ENCODE peak calls at places on chromosome 1, in eight cellular contexts. One of them, this sample, is unnamed.

GRCh38 chr1:164702216-164702615 is 143.2 kb downstream of the PBX1 start:
- DNase-seq in left ventricle myocardium inferior: no peak
- DNase-seq in effector memory CD4-positive, alpha-beta T cell: no peak
- DNase-seq in body of pancreas: no peak
- DNase-seq in Peyer's patch: no peak
- DNase-seq in pancreas: no peak
- DNase-seq in uterus: no peak
- DNase-seq in A549: peak; percentile 6
- DNase-seq in this sample: no peak

GRCh38 chr1:184910596-184910995 is 63.7 kb downstream of the NIBAN1 start:
- DNase-seq in left ventricle myocardium inferior: peak; percentile 61
- DNase-seq in effector memory CD4-positive, alpha-beta T cell: no peak
- DNase-seq in body of pancreas: peak; percentile 83
- DNase-seq in Peyer's patch: peak; percentile 55
- DNase-seq in pancreas: peak; percentile 47
- DNase-seq in uterus: peak; percentile 80
- DNase-seq in A549: no peak
- DNase-seq in this sample: no peak

GRCh38 chr1:39524171-39524570 is 32.7 kb downstream of the BMP8A start:
- DNase-seq in left ventricle myocardium inferior: no peak
- DNase-seq in effector memory CD4-positive, alpha-beta T cell: no peak
- DNase-seq in body of pancreas: no peak
- DNase-seq in Peyer's patch: no peak
- DNase-seq in pancreas: no peak
- DNase-seq in uterus: no peak
- DNase-seq in A549: no peak
- DNase-seq in this sample: no peak

GRCh38 chr1:226882631-226883409 is 12.4 kb downstream of the PSEN2 start:
- DNase-seq in left ventricle myocardium inferior: no peak
- DNase-seq in effector memory CD4-positive, alpha-beta T cell: no peak
- DNase-seq in body of pancreas: no peak
- DNase-seq in Peyer's patch: no peak
- DNase-seq in pancreas: no peak
- DNase-seq in uterus: no peak
- DNase-seq in A549: no peak
- DNase-seq in this sample: no peak

GRCh38 chr1:115326419-115326818 is 11.6 kb downstream of the NGF start:
- DNase-seq in left ventricle myocardium inferior: no peak
- DNase-seq in effector memory CD4-positive, alpha-beta T cell: no peak
- DNase-seq in body of pancreas: no peak
- DNase-seq in Peyer's patch: no peak
- DNase-seq in pancreas: no peak
- DNase-seq in uterus: no peak
- DNase-seq in A549: no peak
- DNase-seq in this sample: no peak

GRCh38 chr1:165383067-165383466 is 26.6 kb upstream of the LMX1A start:
- DNase-seq in left ventricle myocardium inferior: peak; percentile 32
- DNase-seq in effector memory CD4-positive, alpha-beta T cell: no peak
- DNase-seq in body of pancreas: no peak
- DNase-seq in Peyer's patch: no peak
- DNase-seq in pancreas: no peak
- DNase-seq in uterus: peak; percentile 89
- DNase-seq in A549: no peak
- DNase-seq in this sample: peak; percentile 48

GRCh38 chr1:113388017-113388620 is 2.2 kb upstream of the MAGI3 start:
- DNase-seq in left ventricle myocardium inferior: no peak
- DNase-seq in effector memory CD4-positive, alpha-beta T cell: no peak
- DNase-seq in body of pancreas: no peak
- DNase-seq in Peyer's patch: no peak
- DNase-seq in pancreas: no peak
- DNase-seq in uterus: no peak
- DNase-seq in A549: no peak
- DNase-seq in this sample: no peak

GRCh38 chr1:169906938-169907337 is 13.2 kb upstream of the SCYL3 start:
- DNase-seq in left ventricle myocardium inferior: no peak
- DNase-seq in effector memory CD4-positive, alpha-beta T cell: no peak
- DNase-seq in body of pancreas: no peak
- DNase-seq in Peyer's patch: no peak
- DNase-seq in pancreas: no peak
- DNase-seq in uterus: no peak
- DNase-seq in A549: no peak
- DNase-seq in this sample: no peak

GRCh38 chr1:31524196-31524967 is 51.9 kb upstream of the TINAGL1 start:
- DNase-seq in left ventricle myocardium inferior: no peak
- DNase-seq in effector memory CD4-positive, alpha-beta T cell: no peak
- DNase-seq in body of pancreas: peak; percentile 50
- DNase-seq in Peyer's patch: no peak
- DNase-seq in pancreas: no peak
- DNase-seq in uterus: no peak
- DNase-seq in A549: no peak
- DNase-seq in this sample: no peak

GRCh38 chr1:21781971-21782867 is 730 bp downstream of the USP48 start:
- DNase-seq in left ventricle myocardium inferior: no peak
- DNase-seq in effector memory CD4-positive, alpha-beta T cell: peak; percentile 45
- DNase-seq in body of pancreas: peak; percentile 64
- DNase-seq in Peyer's patch: peak; percentile 81
- DNase-seq in pancreas: no peak
- DNase-seq in uterus: no peak
- DNase-seq in A549: peak; percentile 10
- DNase-seq in this sample: peak; percentile 53

GRCh38 chr1:163932901-163933300 is 611.1 kb downstream of the NUF2 start:
- DNase-seq in left ventricle myocardium inferior: no peak
- DNase-seq in effector memory CD4-positive, alpha-beta T cell: no peak
- DNase-seq in body of pancreas: no peak
- DNase-seq in Peyer's patch: no peak
- DNase-seq in pancreas: no peak
- DNase-seq in uterus: no peak
- DNase-seq in A549: no peak
- DNase-seq in this sample: no peak

GRCh38 chr1:32636793-32637561 is 13.4 kb downstream of the ZBTB8OS start:
- DNase-seq in left ventricle myocardium inferior: no peak
- DNase-seq in effector memory CD4-positive, alpha-beta T cell: no peak
- DNase-seq in body of pancreas: peak; percentile 4
- DNase-seq in Peyer's patch: no peak
- DNase-seq in pancreas: no peak
- DNase-seq in uterus: no peak
- DNase-seq in A549: no peak
- DNase-seq in this sample: no peak

GRCh38 chr1:167152192-167152876 is 58.5 kb downstream of the STYXL2 start:
- DNase-seq in left ventricle myocardium inferior: no peak
- DNase-seq in effector memory CD4-positive, alpha-beta T cell: no peak
- DNase-seq in body of pancreas: no peak
- DNase-seq in Peyer's patch: no peak
- DNase-seq in pancreas: no peak
- DNase-seq in uterus: no peak
- DNase-seq in A549: no peak
- DNase-seq in this sample: no peak

GRCh38 chr1:983736-984475 is 2.0 kb upstream of the PERM1 start:
- DNase-seq in left ventricle myocardium inferior: peak; percentile 55
- DNase-seq in effector memory CD4-positive, alpha-beta T cell: peak; percentile 25
- DNase-seq in body of pancreas: no peak
- DNase-seq in Peyer's patch: peak; percentile 67
- DNase-seq in pancreas: peak; percentile 31
- DNase-seq in uterus: peak; percentile 58
- DNase-seq in A549: no peak
- DNase-seq in this sample: no peak

GRCh38 chr1:28197682-28198415 is 21.4 kb upstream of the PTAFR start:
- DNase-seq in left ventricle myocardium inferior: no peak
- DNase-seq in effector memory CD4-positive, alpha-beta T cell: no peak
- DNase-seq in body of pancreas: no peak
- DNase-seq in Peyer's patch: no peak
- DNase-seq in pancreas: no peak
- DNase-seq in uterus: no peak
- DNase-seq in A549: no peak
- DNase-seq in this sample: no peak

GRCh38 chr1:163528710-163529348 is 207.1 kb downstream of the NUF2 start:
- DNase-seq in left ventricle myocardium inferior: no peak
- DNase-seq in effector memory CD4-positive, alpha-beta T cell: no peak
- DNase-seq in body of pancreas: peak; percentile 16
- DNase-seq in Peyer's patch: no peak
- DNase-seq in pancreas: no peak
- DNase-seq in uterus: peak; percentile 33
- DNase-seq in A549: no peak
- DNase-seq in this sample: no peak

GRCh38 chr1:108624069-108624468 is 36.8 kb downstream of the HENMT1 start:
- DNase-seq in left ventricle myocardium inferior: no peak
- DNase-seq in effector memory CD4-positive, alpha-beta T cell: no peak
- DNase-seq in body of pancreas: no peak
- DNase-seq in Peyer's patch: no peak
- DNase-seq in pancreas: no peak
- DNase-seq in uterus: no peak
- DNase-seq in A549: no peak
- DNase-seq in this sample: no peak
- H3K27ac ChIP-seq in left ventricle myocardium inferior: no peak overlapping the region
- H3K27ac ChIP-seq in effector memory CD4-positive, alpha-beta T cell: no peak overlapping the region
- H3K27ac ChIP-seq in body of pancreas: no peak overlapping the region
- H3K27ac ChIP-seq in Peyer's patch: no peak overlapping the region
- H3K27ac ChIP-seq in pancreas: no peak overlapping the region
- H3K27ac ChIP-seq in uterus: no peak overlapping the region
- H3K27ac ChIP-seq in A549: no peak overlapping the region
- H3K27ac ChIP-seq in this sample: peak overlapping the region; percentile 44

DNA sequence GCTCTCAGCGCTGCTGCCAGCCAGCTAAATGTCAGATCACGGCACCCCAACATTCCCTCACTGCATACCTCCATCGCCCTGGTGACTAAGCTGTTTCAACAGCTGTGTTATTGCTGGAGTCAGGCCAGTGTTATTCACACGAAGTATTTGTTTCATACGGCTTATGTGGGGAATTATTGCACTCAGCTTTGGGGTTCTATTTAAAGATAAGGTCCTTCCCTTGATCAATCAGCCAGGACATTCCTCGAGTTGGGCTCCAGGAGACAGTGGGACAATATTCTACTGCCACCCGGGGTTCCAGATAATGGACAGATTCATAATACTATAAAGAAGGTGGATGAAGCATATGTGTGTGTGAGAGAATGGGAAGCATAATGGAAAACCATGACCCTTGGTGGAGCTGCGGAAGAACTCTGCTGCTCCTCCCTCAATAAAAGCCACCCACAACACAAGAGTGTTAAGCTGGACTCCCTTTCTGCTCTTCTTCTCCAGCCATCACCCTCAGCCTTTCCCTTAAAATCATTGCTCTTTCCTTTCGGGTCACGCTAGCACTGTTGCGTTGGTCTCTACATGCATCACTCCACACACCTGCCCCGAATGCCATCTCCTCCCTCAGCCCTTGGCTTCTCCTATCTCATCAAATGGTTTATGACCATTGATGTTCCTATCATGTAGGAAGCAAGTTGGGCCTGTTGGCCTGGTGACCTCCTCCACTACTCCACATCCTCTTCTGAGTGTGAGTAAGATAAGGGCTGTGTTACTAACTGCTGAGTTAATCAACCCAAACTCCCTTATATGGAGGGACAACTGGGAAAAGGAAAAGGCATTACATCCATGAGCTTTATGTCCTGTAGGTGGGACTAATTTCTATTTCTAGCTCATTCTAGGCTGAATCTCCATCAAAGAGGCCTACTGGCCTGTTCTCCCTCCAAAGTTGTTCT is 57.9 kb downstream of the WLS start:
- DNase-seq in left ventricle myocardium inferior: no peak
- DNase-seq in effector memory CD4-positive, alpha-beta T cell: no peak
- DNase-seq in body of pancreas: peak; percentile 83
- DNase-seq in Peyer's patch: peak; percentile 76
- DNase-seq in pancreas: peak; percentile 75
- DNase-seq in uterus: peak; percentile 42
- DNase-seq in A549: peak; percentile 18
- DNase-seq in this sample: no peak
- H3K4me3 ChIP-seq in left ventricle myocardium inferior: peak overlapping the region; percentile 46
- H3K4me3 ChIP-seq in effector memory CD4-positive, alpha-beta T cell: no peak overlapping the region
- H3K4me3 ChIP-seq in body of pancreas: no peak overlapping the region
- H3K4me3 ChIP-seq in Peyer's patch: no peak overlapping the region
- H3K4me3 ChIP-seq in pancreas: no peak overlapping the region
- H3K4me3 ChIP-seq in uterus: peak overlapping the region; percentile 17
- H3K4me3 ChIP-seq in A549: no peak overlapping the region
- H3K4me3 ChIP-seq in this sample: no peak overlapping the region

DNA sequence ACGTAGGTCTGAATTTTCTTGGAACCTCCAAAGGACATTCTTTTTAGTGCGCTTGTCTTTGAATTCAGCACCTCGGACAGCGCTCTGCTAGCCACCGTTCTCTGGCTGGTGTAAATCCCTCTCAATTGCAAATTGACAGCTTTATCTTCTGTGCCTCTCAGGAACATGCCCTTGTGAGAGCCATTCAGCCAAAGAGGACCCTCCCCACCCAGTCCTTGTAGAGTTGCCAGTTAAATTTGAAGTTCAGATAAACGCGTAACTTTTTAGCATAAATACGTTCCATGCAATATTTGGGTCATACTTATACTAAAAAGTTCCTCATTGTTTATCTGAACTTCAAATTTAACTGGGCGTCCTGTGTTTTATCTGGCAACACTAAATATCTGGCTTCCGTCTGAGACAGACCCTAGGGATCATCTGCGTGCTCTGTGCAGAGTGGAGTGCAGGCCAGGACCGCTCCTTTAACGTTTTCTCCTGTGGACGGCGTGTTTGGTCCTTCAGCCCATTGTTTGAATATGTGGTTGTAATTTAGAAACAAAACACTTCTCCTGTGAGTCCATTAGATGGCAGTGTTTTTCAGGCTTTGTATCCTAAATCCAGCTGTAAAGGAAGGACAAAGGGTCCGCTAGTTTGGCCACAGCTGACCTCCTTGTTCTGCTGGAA is 7.0 kb downstream of the KCNAB2 start:
- DNase-seq in left ventricle myocardium inferior: peak; percentile 61
- DNase-seq in effector memory CD4-positive, alpha-beta T cell: peak; percentile 12
- DNase-seq in body of pancreas: peak; percentile 62
- DNase-seq in Peyer's patch: peak; percentile 84
- DNase-seq in pancreas: no peak
- DNase-seq in uterus: peak; percentile 37
- DNase-seq in A549: peak; percentile 81
- DNase-seq in this sample: peak; percentile 27
- H3K4me1 ChIP-seq in left ventricle myocardium inferior: peaks cover 12% of the 10 kb centered on the region
- H3K4me1 ChIP-seq in effector memory CD4-positive, alpha-beta T cell: no peaks in the 10 kb centered on the region
- H3K4me1 ChIP-seq in body of pancreas: no peaks in the 10 kb centered on the region
- H3K4me1 ChIP-seq in Peyer's patch: no peaks in the 10 kb centered on the region
- H3K4me1 ChIP-seq in pancreas: no peaks in the 10 kb centered on the region
- H3K4me1 ChIP-seq in uterus: no peaks in the 10 kb centered on the region
- H3K4me1 ChIP-seq in A549: no peaks in the 10 kb centered on the region
- H3K4me1 ChIP-seq in this sample: no peaks in the 10 kb centered on the region

DNA sequence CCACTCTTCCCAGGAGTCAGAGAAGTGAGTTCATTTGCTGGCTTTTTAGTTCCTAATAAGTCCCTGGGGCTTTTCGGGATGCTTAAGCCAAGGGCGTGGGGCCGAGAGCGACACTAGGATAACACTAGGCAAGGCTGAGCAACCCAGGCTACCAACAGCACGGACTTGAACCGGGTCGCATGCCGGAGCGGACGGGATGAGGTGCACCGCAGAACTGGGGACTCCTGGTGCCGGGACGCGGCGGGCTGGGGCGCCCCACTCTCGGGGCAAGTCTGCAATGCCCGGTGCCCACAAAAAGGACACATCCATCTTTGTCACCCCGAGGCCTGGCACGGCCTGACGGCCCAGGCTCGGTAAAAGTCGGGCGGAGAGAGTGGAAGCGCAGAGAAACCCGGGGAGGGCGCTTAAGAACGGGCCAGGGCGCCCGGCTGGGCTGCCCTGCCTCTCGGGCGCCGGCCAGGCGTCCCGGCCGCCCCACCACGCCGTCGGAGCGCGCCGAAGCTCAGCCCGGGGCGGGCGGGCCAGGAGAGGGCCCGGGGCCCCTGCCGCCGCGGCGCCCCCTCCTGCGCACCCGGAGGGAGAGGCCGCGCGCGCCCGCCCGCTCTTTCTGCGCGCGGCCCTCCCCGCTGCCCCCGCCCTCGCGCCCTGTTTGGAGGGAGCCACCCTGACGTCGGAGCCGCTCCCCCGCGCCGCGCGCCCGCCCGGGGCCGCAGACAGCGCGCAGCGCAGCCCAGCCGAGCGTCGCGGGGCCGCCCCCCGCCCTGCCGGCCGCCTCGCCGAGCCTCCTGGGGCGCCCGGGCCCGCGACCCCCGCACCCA is at the start of gene NBL1:
- DNase-seq in left ventricle myocardium inferior: peak; percentile 84
- DNase-seq in effector memory CD4-positive, alpha-beta T cell: peak; percentile 54
- DNase-seq in body of pancreas: peak; percentile 42
- DNase-seq in Peyer's patch: peak; percentile 84
- DNase-seq in pancreas: no peak
- DNase-seq in uterus: peak; percentile 83
- DNase-seq in A549: peak; percentile 41
- DNase-seq in this sample: no peak
- H3K27ac ChIP-seq in left ventricle myocardium inferior: peak within 1 kb of the TSS; percentile 92
- H3K27ac ChIP-seq in effector memory CD4-positive, alpha-beta T cell: peak within 1 kb of the TSS; percentile 70
- H3K27ac ChIP-seq in body of pancreas: peak within 1 kb of the TSS; percentile 68
- H3K27ac ChIP-seq in Peyer's patch: peak within 1 kb of the TSS; percentile 75
- H3K27ac ChIP-seq in pancreas: peak within 1 kb of the TSS; percentile 13
- H3K27ac ChIP-seq in uterus: peak within 1 kb of the TSS; percentile 97
- H3K27ac ChIP-seq in A549: peak within 1 kb of the TSS; percentile 84
- H3K27ac ChIP-seq in this sample: peak within 1 kb of the TSS; percentile 82

This sample was measured in breast epithelium.